ENCODE peak calls at places on chromosomes 13 and 19, in eight cellular contexts. R, J, P, D, C, V, B and T are unnamed samples.
A peak's percentile ranks its signal among the peaks of the same experiment; 100 is the strongest.

GRCh38 chr13:43273362-43273761 is 250.0 kb downstream of the DNAJC15 start:
- DNase-seq in J (no peak), R (no peak), C (peak; percentile 75), B (no peak), P (no peak), V (no peak), D (no peak), T (no peak)

GRCh38 chr13:26460652-26461051 is 96.8 kb upstream of the WASF3 start:
- DNase-seq in V (no peak), P (no peak), C (peak; percentile 10), B (no peak), J (no peak), R (no peak), D (no peak), T (no peak)

GRCh38 chr13:83975668-83976165 is 93.4 kb upstream of the SLITRK1 start:
- DNase-seq in V (no peak), D (no peak), P (no peak), B (no peak), C (peak; percentile 1), J (no peak), R (no peak), T (no peak)

GRCh38 chr19:1407662-1408299 is 395 bp downstream of the DAZAP1 start:
- DNase-seq in V (peak; percentile 36), D (peak; percentile 55), J (no peak), C (no peak), P (no peak), B (no peak), R (no peak), T (no peak)

GRCh38 chr13:109719962-109720646 is 66.3 kb downstream of the IRS2 start:
- DNase-seq in V (no peak), C (no peak), R (no peak), D (no peak), B (peak; percentile 64), J (no peak), P (no peak), T (no peak)

GRCh38 chr19:29528946-29529645 is 3.3 kb downstream of the VSTM2B start:
- DNase-seq in D (no peak), R (no peak), B (no peak), V (no peak), P (no peak), J (peak; percentile 11), C (no peak), T (no peak)

GRCh38 chr19:39212377-39212742 is 8.3 kb upstream of the SYCN start:
- DNase-seq in P (no peak), J (peak; percentile 66), B (no peak), D (peak; percentile 79), V (peak; percentile 22), C (no peak), R (no peak), T (no peak)

GRCh38 chr19:28501979-28502378 is 711.0 kb downstream of the UQCRFS1 start:
- DNase-seq in P (no peak), B (no peak), R (no peak), D (no peak), J (no peak), V (no peak), C (no peak), T (no peak)

GRCh38 chr13:112901951-112902651 is 66.9 kb upstream of the MCF2L start:
- DNase-seq in C (no peak), J (no peak), R (no peak), D (no peak), P (no peak), B (no peak), V (no peak), T (no peak)

GRCh38 chr13:50599046-50599445 is 244.4 kb downstream of the DLEU7 start:
- DNase-seq in B (no peak), J (no peak), D (no peak), V (no peak), P (no peak), C (no peak), R (no peak), T (no peak)